ENCODE peak calls at places on chromosomes 16 and 17, in six cellular contexts. One of them, this sample, is unnamed.

GRCh38 chr17:80920406-80920805 is 71.2 kb upstream of the CHMP6 start:
- DNase-seq in CD8-positive, alpha-beta memory T cell: no peak
- DNase-seq in activated naive CD4-positive, alpha-beta T cell treated with anti-CD3 and anti-CD28 coated beads, Interleukin-2, amount 10 ng/mL, durations not matched to agents 7 days and 5 days: no peak
- DNase-seq in H7: no peak
- DNase-seq in activated CD8-positive, alpha-beta T cell treated with anti-CD3 and anti-CD28 coated beads for 36 hours: no peak
- DNase-seq in head of caudate nucleus: peak; percentile 59
- DNase-seq in this sample: no peak

GRCh38 chr17:60127068-60128064 is 22.4 kb upstream of the CA4 start:
- DNase-seq in activated CD8-positive, alpha-beta T cell treated with anti-CD3 and anti-CD28 coated beads for 36 hours: no peak
- DNase-seq in activated naive CD4-positive, alpha-beta T cell treated with anti-CD3 and anti-CD28 coated beads, Interleukin-2, amount 10 ng/mL, durations not matched to agents 7 days and 5 days: no peak
- DNase-seq in head of caudate nucleus: peak; percentile 10
- DNase-seq in H7: no peak
- DNase-seq in CD8-positive, alpha-beta memory T cell: no peak
- DNase-seq in this sample: no peak

GRCh38 chr17:69141802-69142472 is at the start of gene ABCA6:
- DNase-seq in CD8-positive, alpha-beta memory T cell: no peak
- DNase-seq in activated CD8-positive, alpha-beta T cell treated with anti-CD3 and anti-CD28 coated beads for 36 hours: no peak
- DNase-seq in H7: no peak
- DNase-seq in activated naive CD4-positive, alpha-beta T cell treated with anti-CD3 and anti-CD28 coated beads, Interleukin-2, amount 10 ng/mL, durations not matched to agents 7 days and 5 days: no peak
- DNase-seq in head of caudate nucleus: no peak
- DNase-seq in this sample: no peak

GRCh38 chr17:30271102-30271501 is 20.6 kb downstream of the BLMH start:
- DNase-seq in activated CD8-positive, alpha-beta T cell treated with anti-CD3 and anti-CD28 coated beads for 36 hours: no peak
- DNase-seq in H7: no peak
- DNase-seq in head of caudate nucleus: no peak
- DNase-seq in activated naive CD4-positive, alpha-beta T cell treated with anti-CD3 and anti-CD28 coated beads, Interleukin-2, amount 10 ng/mL, durations not matched to agents 7 days and 5 days: no peak
- DNase-seq in CD8-positive, alpha-beta memory T cell: no peak
- DNase-seq in this sample: no peak

GRCh38 chr16:8878523-8878911 is 3.6 kb upstream of the LITAFD start:
- DNase-seq in head of caudate nucleus: no peak
- DNase-seq in CD8-positive, alpha-beta memory T cell: no peak
- DNase-seq in activated naive CD4-positive, alpha-beta T cell treated with anti-CD3 and anti-CD28 coated beads, Interleukin-2, amount 10 ng/mL, durations not matched to agents 7 days and 5 days: no peak
- DNase-seq in H7: peak; percentile 67
- DNase-seq in activated CD8-positive, alpha-beta T cell treated with anti-CD3 and anti-CD28 coated beads for 36 hours: no peak
- DNase-seq in this sample: no peak

GRCh38 chr17:62714016-62714777 is 86.7 kb downstream of the MRC2 start:
- DNase-seq in activated CD8-positive, alpha-beta T cell treated with anti-CD3 and anti-CD28 coated beads for 36 hours: no peak
- DNase-seq in H7: no peak
- DNase-seq in head of caudate nucleus: no peak
- DNase-seq in activated naive CD4-positive, alpha-beta T cell treated with anti-CD3 and anti-CD28 coated beads, Interleukin-2, amount 10 ng/mL, durations not matched to agents 7 days and 5 days: no peak
- DNase-seq in CD8-positive, alpha-beta memory T cell: no peak
- DNase-seq in this sample: no peak

GRCh38 chr17:81329279-81329926 is 34.3 kb upstream of the SLC38A10 start:
- DNase-seq in activated naive CD4-positive, alpha-beta T cell treated with anti-CD3 and anti-CD28 coated beads, Interleukin-2, amount 10 ng/mL, durations not matched to agents 7 days and 5 days: no peak
- DNase-seq in H7: peak; percentile 92
- DNase-seq in activated CD8-positive, alpha-beta T cell treated with anti-CD3 and anti-CD28 coated beads for 36 hours: no peak
- DNase-seq in CD8-positive, alpha-beta memory T cell: no peak
- DNase-seq in head of caudate nucleus: no peak
- DNase-seq in this sample: peak; percentile 46

GRCh38 chr17:43740541-43740940 is 18.1 kb downstream of the SOST start:
- DNase-seq in activated naive CD4-positive, alpha-beta T cell treated with anti-CD3 and anti-CD28 coated beads, Interleukin-2, amount 10 ng/mL, durations not matched to agents 7 days and 5 days: no peak
- DNase-seq in activated CD8-positive, alpha-beta T cell treated with anti-CD3 and anti-CD28 coated beads for 36 hours: no peak
- DNase-seq in CD8-positive, alpha-beta memory T cell: no peak
- DNase-seq in H7: no peak
- DNase-seq in head of caudate nucleus: no peak
- DNase-seq in this sample: no peak

GRCh38 chr17:52357855-52358254 is 199.3 kb upstream of the CA10 start:
- DNase-seq in activated naive CD4-positive, alpha-beta T cell treated with anti-CD3 and anti-CD28 coated beads, Interleukin-2, amount 10 ng/mL, durations not matched to agents 7 days and 5 days: no peak
- DNase-seq in CD8-positive, alpha-beta memory T cell: no peak
- DNase-seq in activated CD8-positive, alpha-beta T cell treated with anti-CD3 and anti-CD28 coated beads for 36 hours: no peak
- DNase-seq in head of caudate nucleus: no peak
- DNase-seq in H7: no peak
- DNase-seq in this sample: no peak

GRCh38 chr16:15950167-15950854 is 895 bp downstream of the ABCC1 start:
- DNase-seq in activated naive CD4-positive, alpha-beta T cell treated with anti-CD3 and anti-CD28 coated beads, Interleukin-2, amount 10 ng/mL, durations not matched to agents 7 days and 5 days: peak; percentile 56
- DNase-seq in CD8-positive, alpha-beta memory T cell: peak; percentile 76
- DNase-seq in activated CD8-positive, alpha-beta T cell treated with anti-CD3 and anti-CD28 coated beads for 36 hours: peak; percentile 72
- DNase-seq in head of caudate nucleus: no peak
- DNase-seq in H7: peak; percentile 59
- DNase-seq in this sample: no peak

GRCh38 chr17:35103271-35103670 is 16.4 kb downstream of the RAD51D start:
- DNase-seq in activated CD8-positive, alpha-beta T cell treated with anti-CD3 and anti-CD28 coated beads for 36 hours: no peak
- DNase-seq in CD8-positive, alpha-beta memory T cell: no peak
- DNase-seq in H7: no peak
- DNase-seq in head of caudate nucleus: no peak
- DNase-seq in activated naive CD4-positive, alpha-beta T cell treated with anti-CD3 and anti-CD28 coated beads, Interleukin-2, amount 10 ng/mL, durations not matched to agents 7 days and 5 days: no peak
- DNase-seq in this sample: no peak

GRCh38 chr17:28684963-28685362 is 23.0 kb downstream of the SUPT6H start:
- DNase-seq in CD8-positive, alpha-beta memory T cell: no peak
- DNase-seq in activated naive CD4-positive, alpha-beta T cell treated with anti-CD3 and anti-CD28 coated beads, Interleukin-2, amount 10 ng/mL, durations not matched to agents 7 days and 5 days: no peak
- DNase-seq in head of caudate nucleus: peak; percentile 51
- DNase-seq in activated CD8-positive, alpha-beta T cell treated with anti-CD3 and anti-CD28 coated beads for 36 hours: no peak
- DNase-seq in H7: no peak
- DNase-seq in this sample: no peak